ENCODE peak calls at places on chromosomes 2 and 18, in five cellular contexts. R, T, L, F and A are unnamed samples.

GRCh38 chr2:43073373-43073772 is 153.0 kb downstream of the ZFP36L2 start:
- DNase-seq in L (peak; percentile 62), R (no peak), F (peak; percentile 62), T (no peak), A (peak; percentile 93)

GRCh38 chr2:226915846-226916360 is 80.0 kb downstream of the RHBDD1 start:
- DNase-seq in F (peak; percentile 83), R (no peak), T (no peak), L (no peak), A (peak; percentile 83)

GRCh38 chr18:22556271-22556990 is 138.7 kb upstream of the CTAGE1 start:
- DNase-seq in L (peak; percentile 46), F (no peak), R (no peak), T (peak; percentile 39), A (no peak)

GRCh38 chr2:13006829-13007715 is 290.3 kb downstream of the TRIB2 start:
- DNase-seq in L (peak; percentile 85), T (peak; percentile 68), F (peak; percentile 76), R (peak; percentile 77), A (peak; percentile 78)

GRCh38 chr2:20629181-20629580 is 21.7 kb downstream of the HS1BP3 start:
- DNase-seq in L (no peak), T (no peak), R (no peak), F (no peak), A (no peak)

GRCh38 chr2:111068435-111069058 is 52.2 kb upstream of the BCL2L11 start:
- DNase-seq in R (peak; percentile 48), F (no peak), T (peak; percentile 77), L (peak; percentile 59), A (no peak)

GRCh38 chr2:120441744-120442471 is 96.0 kb downstream of the INHBB start:
- DNase-seq in L (peak; percentile 76), T (peak; percentile 65), R (peak; percentile 64), F (no peak), A (peak; percentile 42)

GRCh38 chr18:24727685-24728084 is 267.2 kb downstream of the HRH4 start:
- DNase-seq in L (no peak), T (no peak), F (no peak), R (peak; percentile 54), A (no peak)

GRCh38 chr2:68909793-68910674 is 38.8 kb upstream of the BMP10 start:
- DNase-seq in L (peak; percentile 83), R (peak; percentile 67), T (peak; percentile 75), F (peak; percentile 69), A (peak; percentile 84)

GRCh38 chr2:147204102-147204501 is 640.7 kb upstream of the ACVR2A start:
- DNase-seq in L (no peak), R (no peak), T (no peak), F (peak; percentile 75), A (peak; percentile 16)

GRCh38 chr2:141423212-141423611 is 707.6 kb downstream of the LRP1B start:
- DNase-seq in F (no peak), L (no peak), T (no peak), R (no peak), A (no peak)

GRCh38 chr2:48771241-48772014 is 15.9 kb upstream of the LHCGR start:
- DNase-seq in L (peak; percentile 28), F (no peak), T (no peak), R (no peak), A (no peak)

GRCh38 chr18:2971741-2972552 is 41.0 kb downstream of the LPIN2 start:
- DNase-seq in F (peak; percentile 51), R (no peak), T (no peak), L (no peak), A (no peak)

GRCh38 chr2:213562539-213563180 is 278.4 kb downstream of the SPAG16 start:
- DNase-seq in T (no peak), F (no peak), L (no peak), R (no peak), A (no peak)

GRCh38 chr2:206526416-206526815 is 83.1 kb downstream of the ADAM23 start:
- DNase-seq in T (no peak), L (no peak), F (no peak), R (no peak), A (no peak)

GRCh38 chr2:39434233-39434897 is 2.7 kb downstream of the MAP4K3 start:
- DNase-seq in F (no peak), T (no peak), R (no peak), L (no peak), A (no peak)

GRCh38 chr2:217625475-217626245 is 377.1 kb downstream of the TNS1 start:
- DNase-seq in L (no peak), R (no peak), F (peak; percentile 47), T (no peak), A (no peak)

GRCh38 chr2:232076736-232077135 is 115.2 kb downstream of the DIS3L2 start:
- DNase-seq in T (no peak), F (peak; percentile 17), R (no peak), L (no peak), A (peak; percentile 11)

GRCh38 chr18:40935423-40935822 is 1019.6 kb upstream of the PIK3C3 start:
- DNase-seq in L (peak; percentile 44), F (peak; percentile 46), T (no peak), R (no peak), A (peak; percentile 59)

GRCh38 chr18:9750606-9751304 is 42.7 kb downstream of the RAB31 start:
- DNase-seq in T (no peak), R (no peak), F (no peak), L (no peak), A (no peak)

GRCh38 chr2:16553222-16553621 is 112.4 kb downstream of the CYRIA start:
- DNase-seq in T (peak; percentile 49), L (peak; percentile 68), R (peak; percentile 37), F (peak; percentile 50), A (peak; percentile 71)

GRCh38 chr2:133956434-133956935 is 297.4 kb upstream of the MGAT5 start:
- DNase-seq in T (no peak), F (no peak), R (no peak), L (no peak), A (no peak)

GRCh38 chr18:77073336-77074093 is 59.1 kb downstream of the MBP start:
- DNase-seq in T (no peak), L (no peak), F (no peak), R (no peak), A (no peak)

GRCh38 chr18:59873616-59874015 is 26.2 kb upstream of the PMAIP1 start:
- DNase-seq in R (no peak), F (no peak), L (no peak), T (no peak), A (no peak)

GRCh38 chr2:241036397-241036963 is 38.1 kb downstream of the SNED1 start:
- DNase-seq in F (peak; percentile 15), T (peak; percentile 53), L (no peak), R (peak; percentile 78), A (peak; percentile 50)

GRCh38 chr2:240622631-240623235 is 2.5 kb upstream of the GPR35 start:
- DNase-seq in L (no peak), R (no peak), F (no peak), T (no peak), A (no peak)

GRCh38 chr18:56593906-56594305 is 44.5 kb downstream of the TXNL1 start:
- DNase-seq in L (no peak), R (no peak), F (peak; percentile 26), T (no peak), A (peak; percentile 16)

GRCh38 chr2:161237397-161238263 is 70.6 kb upstream of the PSMD14 start:
- DNase-seq in F (peak; percentile 54), R (peak; percentile 41), T (peak; percentile 29), L (peak; percentile 54), A (no peak)

GRCh38 chr2:207487650-207488315 is 42.0 kb upstream of the CREB1 start:
- DNase-seq in L (no peak), R (no peak), F (peak; percentile 97), T (no peak), A (peak; percentile 75)

GRCh38 chr18:2965797-2966196 is 47.1 kb downstream of the LPIN2 start:
- DNase-seq in F (no peak), T (no peak), R (no peak), L (no peak), A (no peak)

GRCh38 chr2:21038403-21039073 is 5.3 kb downstream of the APOB start:
- DNase-seq in L (no peak), R (no peak), T (no peak), F (peak; percentile 5), A (peak; percentile 38)

DNA sequence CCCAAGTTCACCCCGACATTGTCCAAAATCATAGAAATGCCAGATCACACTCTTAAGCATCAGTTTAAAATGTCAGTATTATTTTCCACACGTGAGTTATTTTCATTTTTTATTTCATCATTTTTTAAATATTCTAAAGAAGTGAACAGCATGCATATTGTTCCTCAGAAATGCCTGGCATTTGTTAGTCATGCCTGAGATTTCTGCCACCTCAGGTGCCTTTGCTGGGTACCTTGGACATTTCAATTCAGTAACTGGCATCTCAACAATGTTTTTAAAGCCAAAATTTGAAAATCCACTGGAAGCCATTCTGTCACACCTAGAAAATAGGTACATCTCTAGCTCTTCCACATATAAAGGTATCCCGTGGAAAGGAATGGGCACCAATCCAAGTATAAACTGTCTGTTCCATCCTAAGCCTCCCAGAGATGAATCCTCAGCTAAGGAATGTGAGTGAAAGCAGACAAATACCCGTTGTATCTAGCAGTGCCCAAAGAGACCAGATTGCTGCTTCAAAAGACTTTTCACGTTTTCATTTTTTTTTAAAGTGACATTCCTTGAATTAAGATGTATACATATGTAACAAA is 159.8 kb downstream of the ZNF385B start:
- DNase-seq in L (peak; percentile 10), T (no peak), R (no peak), F (peak; percentile 47), A (peak; percentile 39)
- TF ChIP-seq CTCF in L (no peak), T (no peak), R (no peak), F (no peak), A (no peak)

DNA sequence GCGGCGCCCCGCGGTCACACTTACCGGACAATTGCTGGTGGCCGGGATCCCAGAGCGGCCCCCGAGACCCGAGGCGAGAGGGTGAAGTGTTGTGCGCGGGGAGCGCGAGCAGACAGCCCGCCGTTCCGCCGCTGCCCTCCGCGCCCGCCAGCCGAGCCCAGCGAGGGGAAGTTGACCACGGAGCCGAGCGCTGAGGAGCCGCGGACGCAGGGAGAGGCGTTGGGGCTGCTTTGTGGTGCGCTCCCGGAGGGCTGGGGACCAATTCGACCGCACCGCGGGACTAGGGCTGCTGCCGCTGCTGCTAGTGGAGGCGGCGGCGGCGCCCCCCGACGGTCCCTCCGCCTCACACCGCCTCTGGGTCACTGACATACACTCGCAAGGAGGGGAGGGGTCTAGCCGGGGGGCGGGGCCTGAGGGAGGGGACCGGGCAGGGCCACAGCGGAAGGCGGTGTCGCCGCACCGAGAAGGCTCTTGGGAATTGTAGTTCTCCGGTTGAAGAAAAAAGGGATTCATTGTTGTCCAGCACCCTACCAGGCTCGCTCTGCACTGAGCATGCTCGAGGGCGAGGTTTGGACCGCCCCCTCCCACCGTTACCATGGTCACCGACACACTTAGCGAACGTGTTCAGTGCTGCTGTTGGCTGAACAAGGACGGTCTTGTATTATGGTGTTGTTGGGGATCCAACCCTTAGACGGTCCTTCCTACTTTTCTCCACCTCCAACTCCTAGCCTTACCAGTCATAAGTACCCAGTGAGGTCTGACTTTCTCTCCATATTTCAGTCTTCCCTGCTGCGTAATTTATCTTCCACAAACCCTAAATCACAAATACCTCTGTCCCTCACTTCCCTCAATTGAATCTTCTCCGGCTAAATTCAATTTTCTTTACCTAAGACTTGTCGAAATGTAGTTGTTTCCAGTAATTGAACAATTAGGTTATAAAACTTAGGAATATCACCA is at the start of gene PELI1:
- DNase-seq in F (peak; percentile 96), T (peak; percentile 99), L (peak; percentile 98), R (peak; percentile 100), A (peak; percentile 96)
- TF ChIP-seq CTCF in F (no peak), T (peak; percentile 21), L (peak; percentile 34), R (no peak), A (peak; percentile 20)

GRCh38 chr2:100870652-100871531 is 51.0 kb downstream of the NPAS2 start:
- DNase-seq in L (no peak), R (peak; percentile 45), F (no peak), T (no peak), A (peak; percentile 34)
- TF ChIP-seq CTCF in L (no peak), R (peak; percentile 68), F (peak; percentile 33), T (no peak), A (no peak)

GRCh38 chr2:201779996-201780673 is 598 bp downstream of the ALS2 start:
- DNase-seq in F (no peak), L (peak; percentile 13), T (no peak), R (no peak), A (peak; percentile 6)
- TF ChIP-seq CTCF in F (no peak), L (no peak), T (no peak), R (no peak), A (no peak)